ENCODE peak calls at places on chromosomes 6 and 20, in five cellular contexts. Y is HepG2, U is GM12878, D is K562, G is H1. H is an unnamed sample.

GRCh38 chr20:11847827-11848226 is 69.9 kb upstream of the BTBD3 start:
- DNase-seq in U (no peak), G (no peak), D (no peak), Y (no peak), H (no peak)

GRCh38 chr6:46925563-46926253 is 4.0 kb upstream of the ADGRF5 start:
- DNase-seq in Y (peak), D (no peak), U (no peak), G (no peak), H (no peak)

GRCh38 chr6:21554286-21554685 is 39.3 kb upstream of the SOX4 start:
- DNase-seq in U (no peak), Y (no peak), D (no peak), G (no peak), H (no peak)

GRCh38 chr20:21982559-21982958 is 277.1 kb downstream of the PAX1 start:
- DNase-seq in G (no peak), U (no peak), D (no peak), Y (no peak), H (no peak)

GRCh38 chr6:68776382-68776781 is 141.3 kb downstream of the ADGRB3 start:
- DNase-seq in D (no peak), U (no peak), G (no peak), Y (no peak), H (no peak)

GRCh38 chr20:4814696-4815252 is 93.1 kb downstream of the PRND start:
- DNase-seq in U (peak), D (no peak), G (no peak), Y (no peak), H (no peak)

GRCh38 chr6:145206247-145206907 is 528.9 kb downstream of the EPM2A start:
- DNase-seq in Y (no peak), U (no peak), D (no peak), G (no peak), H (no peak)

GRCh38 chr6:133502451-133503259 is 261.5 kb downstream of the EYA4 start:
- DNase-seq in U (no peak), G (no peak), Y (no peak), D (no peak), H (no peak)

GRCh38 chr20:6769953-6770831 is 2.7 kb downstream of the BMP2 start:
- DNase-seq in U (no peak), Y (no peak), G (peak), D (no peak), H (no peak)

GRCh38 chr20:62752671-62753501 is 43.4 kb upstream of the MRGBP start:
- DNase-seq in D (no peak), G (no peak), U (no peak), Y (peak), H (no peak)

GRCh38 chr6:6803180-6803978 is 214.9 kb downstream of the LY86 start:
- DNase-seq in U (no peak), G (no peak), D (no peak), Y (no peak), H (peak)

GRCh38 chr6:41258196-41258493 is 28.3 kb downstream of the TREM1 start:
- DNase-seq in D (no peak), G (no peak), Y (no peak), U (no peak), H (no peak)

GRCh38 chr6:143264996-143265734 is 185.3 kb downstream of the ADAT2 start:
- DNase-seq in Y (no peak), D (no peak), U (no peak), G (no peak), H (no peak)

GRCh38 chr20:59460352-59460751 is 144.0 kb upstream of the PHACTR3 start:
- DNase-seq in G (no peak), D (no peak), Y (no peak), U (no peak), H (no peak)

GRCh38 chr20:34582911-34583310 is 24.4 kb downstream of the MAP1LC3A start:
- DNase-seq in U (no peak), G (no peak), D (no peak), Y (peak), H (no peak)

GRCh38 chr6:24883618-24884017 is 52.1 kb downstream of the RIPOR2 start:
- DNase-seq in U (peak), D (no peak), Y (no peak), G (no peak), H (no peak)

GRCh38 chr6:29516108-29516507 is 28.4 kb upstream of the MAS1L start:
- DNase-seq in D (no peak), Y (no peak), U (no peak), G (no peak), H (peak)
- TF ChIP-seq SRF in D (no peak), Y (no peak), U (no peak), G (no peak), H (no peak)

DNA sequence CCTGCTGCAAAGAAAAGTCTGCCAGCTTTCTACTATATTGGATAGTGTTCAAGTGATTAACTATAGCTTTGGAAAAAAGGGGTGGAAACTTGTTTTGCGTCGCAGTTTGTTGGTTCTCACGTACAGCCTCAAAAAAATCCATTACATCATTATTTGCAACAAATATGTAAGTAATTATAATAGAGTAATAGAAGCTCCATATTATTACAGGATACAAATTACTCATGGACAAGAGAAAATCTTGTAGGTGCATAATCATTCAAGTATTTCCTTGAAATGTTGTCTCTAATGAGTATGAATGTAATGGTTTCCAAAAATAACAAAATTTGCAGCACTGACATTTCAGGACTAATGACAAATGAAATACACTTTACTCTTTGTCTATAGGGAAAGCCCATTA is 139.2 kb downstream of the PDSS2 start:
- DNase-seq in G (no peak), U (no peak), Y (no peak), D (no peak), H (no peak)
- TF ChIP-seq CEBPB in G (no peak), U (no peak), Y (no peak), D (no peak), H (no peak)

DNA sequence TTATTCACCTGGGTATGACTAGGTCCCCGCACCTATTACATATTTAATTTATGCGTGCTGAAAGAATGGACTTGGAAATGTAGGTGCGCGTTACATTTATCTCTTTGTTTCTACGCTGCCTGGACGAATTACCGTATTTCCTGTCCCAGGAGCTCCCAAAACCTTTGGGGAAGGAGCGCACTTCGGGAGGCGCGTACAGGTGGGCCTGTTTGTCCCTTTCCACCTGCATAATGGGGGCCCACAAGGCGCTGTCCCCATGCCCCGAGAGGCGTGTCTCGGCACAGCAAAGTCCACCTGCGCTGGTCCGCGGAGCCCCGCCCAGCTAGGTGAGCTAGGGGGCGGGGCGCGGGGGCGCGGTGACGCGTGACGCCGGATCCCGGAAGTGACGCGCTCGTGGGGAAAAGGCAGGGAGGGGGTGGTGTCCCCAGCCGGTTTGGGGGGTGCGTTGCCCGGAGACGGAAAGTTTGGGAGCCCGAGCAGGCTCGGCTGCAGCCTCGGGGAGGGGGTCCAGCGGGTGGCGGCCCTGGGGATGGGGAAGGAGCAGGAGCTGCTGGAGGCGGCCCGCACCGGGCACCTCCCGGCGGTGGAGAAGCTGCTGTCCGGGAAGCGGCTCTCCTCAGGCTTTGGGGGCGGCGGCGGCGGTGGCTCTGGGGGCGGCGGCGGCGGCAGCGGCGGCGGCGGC is at the start of gene ANKS1A:
- DNase-seq in D (peak), Y (peak), G (peak), U (peak), H (peak)
- TF ChIP-seq SRF in D (peak), Y (peak), G (no peak), U (no peak), H (no peak)

GRCh38 chr6:106972500-106972899 is 2.0 kb downstream of the CD24 start:
- DNase-seq in D (no peak), U (no peak), Y (no peak), G (no peak), H (no peak)
- TF ChIP-seq CEBPB in D (no peak), U (no peak), Y (no peak), G (no peak), H (no peak)

GRCh38 chr6:136114661-136115060 is 135.4 kb downstream of the MTFR2 start:
- DNase-seq in G (no peak), U (no peak), Y (no peak), D (no peak), H (no peak)

GRCh38 chr6:136112262-136112661 is 137.8 kb downstream of the MTFR2 start:
- DNase-seq in G (no peak), D (no peak), U (no peak), Y (no peak), H (no peak)

GRCh38 chr6:136111831-136112230 is 138.3 kb downstream of the MTFR2 start:
- DNase-seq in U (no peak), Y (no peak), D (no peak), G (no peak), H (no peak)

GRCh38 chr6:136115941-136116340 is 134.2 kb downstream of the MTFR2 start:
- DNase-seq in Y (no peak), G (no peak), D (no peak), U (no peak), H (no peak)

DNA sequence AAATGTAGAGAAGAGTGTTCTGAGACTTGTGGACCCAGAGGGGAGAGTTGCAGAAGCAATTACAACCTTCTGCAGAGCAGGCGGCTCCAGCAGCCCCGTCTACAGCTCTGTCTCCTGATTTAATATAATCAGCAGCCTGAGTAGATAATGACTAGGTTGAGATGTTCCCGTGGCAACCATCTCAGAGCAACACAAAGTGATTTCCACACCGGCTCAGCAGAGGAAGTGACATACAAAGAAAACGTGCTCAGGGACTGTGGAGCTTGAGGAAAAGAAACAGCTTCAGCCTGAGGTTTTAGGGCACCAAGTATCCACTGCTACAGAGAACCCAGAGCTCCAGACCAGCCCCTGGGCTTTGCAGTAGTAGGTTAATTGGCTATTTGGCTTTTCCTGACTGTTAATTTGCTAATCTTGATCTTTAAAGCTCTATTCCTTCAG is 136.4 kb downstream of the MTFR2 start:
- DNase-seq in D (no peak), Y (no peak), U (no peak), G (no peak), H (no peak)
- TF ChIP-seq SRF in D (no peak), Y (no peak), U (no peak), G (no peak), H (no peak)

DNA sequence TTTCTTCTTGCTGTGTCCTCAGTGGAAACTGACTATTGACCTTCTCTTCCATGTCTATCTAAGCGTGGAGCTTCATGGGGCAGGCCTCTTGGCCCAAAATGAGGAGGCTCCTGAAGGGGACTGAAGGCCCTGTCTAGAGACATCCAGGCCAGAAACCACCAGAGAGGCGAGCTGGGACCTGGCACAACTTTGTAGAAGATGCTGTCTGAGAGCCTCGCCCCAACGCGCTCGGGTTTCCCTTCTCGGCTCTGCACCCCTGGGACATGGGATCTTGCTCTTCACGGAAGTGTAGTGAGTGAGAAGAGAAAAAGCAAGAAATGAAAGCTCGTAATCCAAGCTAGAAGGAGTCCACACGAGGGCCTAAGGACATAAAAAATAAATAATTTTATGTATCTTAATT is 96.8 kb downstream of the GMPR start:
- DNase-seq in U (no peak), G (no peak), Y (no peak), D (no peak), H (no peak)
- TF ChIP-seq CEBPB in U (no peak), G (no peak), Y (no peak), D (no peak), H (no peak)

GRCh38 chr6:170122676-170123075 is 168.2 kb downstream of the DLL1 start:
- DNase-seq in Y (no peak), U (no peak), G (peak), D (no peak), H (no peak)
- TF ChIP-seq SRF in Y (no peak), U (no peak), G (no peak), D (no peak), H (no peak)

GRCh38 chr6:147167576-147168461 is 36.4 kb upstream of the STXBP5 start:
- DNase-seq in U (no peak), Y (no peak), G (no peak), D (no peak), H (no peak)

GRCh38 chr6:147169529-147169928 is 34.7 kb upstream of the STXBP5 start:
- DNase-seq in U (no peak), Y (no peak), G (no peak), D (no peak), H (no peak)

GRCh38 chr6:147166360-147166944 is 37.8 kb upstream of the STXBP5 start:
- DNase-seq in D (peak), Y (no peak), U (no peak), G (no peak), H (no peak)

GRCh38 chr6:147170269-147170668 is 33.9 kb upstream of the STXBP5 start:
- DNase-seq in G (no peak), U (no peak), D (no peak), Y (no peak), H (no peak)

GRCh38 chr6:147167009-147167408 is 37.2 kb upstream of the STXBP5 start:
- DNase-seq in U (no peak), G (no peak), Y (no peak), D (no peak), H (no peak)
- TF ChIP-seq CEBPB in U (no peak), G (no peak), Y (no peak), D (no peak), H (no peak)

H was measured in HCT116.